ENCODE peak calls at places on chromosomes 7 and 10, in four cellular contexts. W is endothelial cell, A is OCI-LY7, J is stomach. V is an unnamed sample.

GRCh38 chr7:34059551-34059840 is 154.2 kb downstream of the BMPER start:
- DNase-seq in A (no peak), W (no peak), J (no peak), V (no peak)

GRCh38 chr10:131975796-131976195 is 5.9 kb downstream of the BNIP3 start:
- DNase-seq in A (no peak), W (no peak), J (no peak), V (no peak)

GRCh38 chr7:7321681-7322080 is 139.3 kb downstream of the C1GALT1 start:
- DNase-seq in W (no peak), A (peak), J (peak), V (peak)

GRCh38 chr7:39595102-39595620 is 28.2 kb upstream of the RALA start:
- DNase-seq in W (no peak), A (no peak), J (no peak), V (no peak)

GRCh38 chr10:24440817-24441790 is 232.2 kb downstream of the KIAA1217 start:
- DNase-seq in W (no peak), J (peak), A (no peak), V (no peak)

GRCh38 chr7:3042861-3043489 is 692 bp downstream of the CARD11 start:
- DNase-seq in J (no peak), A (peak), W (no peak), V (peak)

GRCh38 chr10:125121003-125121402 is 39.4 kb downstream of the CTBP2 start:
- DNase-seq in J (no peak), W (no peak), A (no peak), V (no peak)

GRCh38 chr10:35517431-35518181 is 87.5 kb upstream of the GJD4 start:
- DNase-seq in W (no peak), J (no peak), A (no peak), V (no peak)

GRCh38 chr7:45592230-45592991 is 18.2 kb downstream of the ADCY1 start:
- DNase-seq in A (no peak), J (peak), W (no peak), V (no peak)

GRCh38 chr10:90858489-90858968 is 690 bp upstream of the HTR7 start:
- DNase-seq in A (no peak), J (no peak), W (no peak), V (no peak)

GRCh38 chr7:98826400-98826799 is 43.4 kb downstream of the TMEM130 start:
- DNase-seq in J (no peak), W (no peak), A (no peak), V (no peak)

GRCh38 chr10:62233494-62234283 is 35.0 kb downstream of the RTKN2 start:
- DNase-seq in J (no peak), A (no peak), W (no peak), V (no peak)

GRCh38 chr7:2598175-2598823 is 33.5 kb upstream of the TTYH3 start:
- DNase-seq in A (no peak), J (no peak), W (peak), V (no peak)

GRCh38 chr10:119518176-119518575 is 24.3 kb downstream of the RGS10 start:
- DNase-seq in A (no peak), W (no peak), J (no peak), V (no peak)

GRCh38 chr7:155260498-155260872 is 37.2 kb upstream of the INSIG1 start:
- DNase-seq in J (no peak), W (no peak), A (no peak), V (no peak)

GRCh38 chr7:155259791-155260497 is 37.7 kb upstream of the INSIG1 start:
- DNase-seq in A (no peak), W (no peak), J (no peak), V (no peak)

GRCh38 chr7:155263051-155263450 is 34.6 kb upstream of the INSIG1 start:
- DNase-seq in J (no peak), W (no peak), A (no peak), V (no peak)

GRCh38 chr7:155262010-155262409 is 35.7 kb upstream of the INSIG1 start:
- DNase-seq in A (no peak), W (no peak), J (no peak), V (no peak)

GRCh38 chr7:155261031-155261985 is 36.4 kb upstream of the INSIG1 start:
- DNase-seq in W (no peak), J (no peak), A (no peak), V (no peak)
- TF ChIP-seq CTCF in W (no peak), J (no peak), A (no peak), V (no peak)

GRCh38 chr7:5696346-5697100 is 84.9 kb downstream of the RNF216 start:
- DNase-seq in W (no peak), J (no peak), A (no peak), V (no peak)
- TF ChIP-seq CTCF in W (no peak), J (no peak), A (no peak), V (no peak)

GRCh38 chr7:103121641-103122040 is 27.3 kb downstream of the NAPEPLD start:
- DNase-seq in J (no peak), A (no peak), W (no peak), V (no peak)

GRCh38 chr7:103123529-103123928 is 25.4 kb downstream of the NAPEPLD start:
- DNase-seq in J (no peak), W (no peak), A (no peak), V (no peak)

GRCh38 chr7:103127006-103127405 is 21.9 kb downstream of the NAPEPLD start:
- DNase-seq in W (no peak), J (no peak), A (no peak), V (no peak)

GRCh38 chr7:103119791-103120291 is 29.1 kb downstream of the NAPEPLD start:
- DNase-seq in W (no peak), A (no peak), J (no peak), V (no peak)

GRCh38 chr7:103124429-103124979 is 24.4 kb downstream of the NAPEPLD start:
- DNase-seq in A (no peak), W (no peak), J (no peak), V (no peak)
- TF ChIP-seq CTCF in A (no peak), W (no peak), J (no peak), V (no peak)

GRCh38 chr7:16431646-16432424 is 10.5 kb upstream of the CRPPA start:
- DNase-seq in A (peak), J (peak), W (peak), V (peak)
- TF ChIP-seq CTCF in A (peak), J (no peak), W (no peak), V (peak)

GRCh38 chr7:28954446-28954845 is 3.7 kb downstream of the TRIL start:
- DNase-seq in A (no peak), J (no peak), W (no peak), V (no peak)

GRCh38 chr7:28954936-28955335 is 3.2 kb downstream of the TRIL start:
- DNase-seq in A (no peak), J (no peak), W (no peak), V (no peak)

GRCh38 chr7:28955723-28956607 is 2.2 kb downstream of the TRIL start:
- DNase-seq in W (peak), A (no peak), J (peak), V (peak)

GRCh38 chr7:28955356-28955722 is 2.8 kb downstream of the TRIL start:
- DNase-seq in J (no peak), W (no peak), A (no peak), V (no peak)

GRCh38 chr7:28953628-28954027 is 4.5 kb downstream of the TRIL start:
- DNase-seq in A (no peak), J (no peak), W (no peak), V (no peak)
- TF ChIP-seq CTCF in A (no peak), J (no peak), W (no peak), V (no peak)

GRCh38 chr10:70596860-70597809 is 5.4 kb downstream of the PRF1 start:
- DNase-seq in J (no peak), W (no peak), A (no peak), V (no peak)
- TF ChIP-seq CTCF in J (no peak), W (no peak), A (no peak), V (no peak)

GRCh38 chr7:70775570-70776156 is 356.3 kb upstream of the GALNT17 start:
- DNase-seq in W (no peak), A (peak), J (no peak), V (no peak)
- TF ChIP-seq CTCF in W (no peak), A (peak), J (no peak), V (peak)

DNA sequence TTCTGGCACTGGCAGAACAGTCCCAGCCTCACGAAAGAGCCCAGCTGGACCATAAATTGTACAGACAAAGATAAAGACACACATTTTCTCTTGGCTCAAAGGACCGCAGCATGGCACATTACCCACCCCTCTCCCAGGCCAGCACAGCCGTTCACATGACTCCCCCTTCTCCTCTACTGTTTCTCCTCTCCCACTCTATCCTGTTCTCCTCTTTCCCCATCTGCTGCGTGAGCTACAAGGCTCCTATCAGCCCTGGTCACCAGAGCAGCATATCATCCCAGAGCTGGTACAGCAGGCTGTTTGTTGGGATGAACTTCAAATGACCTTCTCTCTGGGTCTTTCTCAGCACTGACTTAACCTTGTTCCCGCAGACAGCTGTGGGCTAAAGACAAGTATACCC is 230.5 kb downstream of the PLXNA4 start:
- DNase-seq in J (no peak), W (no peak), A (no peak), V (no peak)
- TF ChIP-seq CTCF in J (no peak), W (no peak), A (no peak), V (no peak)